ENCODE peak calls at places on chromosomes 7 and 10, in nine cellular contexts. W is HCT116; X is aorta; R is PC-3; J is CD8-positive, alpha-beta memory T cell; Y is CD4-positive, CD25-positive, alpha-beta regulatory T cell; U is tibial nerve; K is fibroblast of lung; P is body of pancreas. O is an unnamed sample.
A peak's percentile ranks its signal among the peaks of the same experiment; 100 is the strongest.

GRCh38 chr10:59872892-59873463 is 33.4 kb downstream of the CCDC6 start:
- DNase-seq in P (peak; percentile 71), K (peak; percentile 98), Y (no peak), J (no peak), X (no peak), R (no peak), U (peak; percentile 41), W (no peak), O (peak; percentile 69)

GRCh38 chr7:41255716-41256115 is 447.2 kb downstream of the INHBA start:
- DNase-seq in R (no peak), W (no peak), X (no peak), J (no peak), K (no peak), Y (no peak), U (no peak), P (no peak), O (no peak)

GRCh38 chr7:7687800-7688199 is 30.6 kb downstream of the RPA3 start:
- DNase-seq in Y (no peak), W (no peak), J (no peak), P (no peak), K (no peak), X (no peak), R (no peak), U (no peak), O (no peak)

GRCh38 chr7:51246258-51247245 is 70.1 kb downstream of the COBL start:
- DNase-seq in R (no peak), X (no peak), Y (no peak), J (no peak), W (no peak), U (no peak), K (no peak), P (no peak), O (no peak)

GRCh38 chr7:96157856-96158255 is 164.0 kb downstream of the SLC25A13 start:
- DNase-seq in J (no peak), U (no peak), W (no peak), K (no peak), P (no peak), X (no peak), Y (no peak), R (no peak), O (no peak)

GRCh38 chr10:91856637-91857036 is 52.6 kb downstream of the FGFBP3 start:
- DNase-seq in W (peak; percentile 3), R (peak; percentile 39), K (peak; percentile 21), Y (no peak), U (no peak), P (no peak), X (no peak), J (no peak), O (peak; percentile 5)

GRCh38 chr7:31811650-31812461 is 124.8 kb downstream of the PPP1R17 start:
- DNase-seq in P (no peak), R (peak; percentile 21), K (peak; percentile 50), J (no peak), Y (no peak), W (no peak), U (peak; percentile 25), X (no peak), O (peak; percentile 61)

GRCh38 chr7:15452670-15453069 is 109.1 kb downstream of the AGMO start:
- DNase-seq in X (no peak), U (no peak), J (no peak), R (no peak), W (no peak), K (no peak), P (no peak), Y (no peak), O (no peak)

GRCh38 chr7:36305226-36305625 is 84.4 kb upstream of the ANLN start:
- DNase-seq in W (no peak), U (no peak), P (no peak), K (no peak), X (no peak), Y (no peak), R (no peak), J (no peak), O (no peak)

GRCh38 chr7:87671-88070 is 104.7 kb upstream of the FAM20C start:
- DNase-seq in U (no peak), W (no peak), Y (no peak), P (no peak), J (no peak), K (no peak), X (no peak), R (no peak), O (no peak)

GRCh38 chr7:80324032-80324431 is 187.8 kb downstream of the GNAT3 start:
- DNase-seq in X (no peak), W (no peak), K (peak; percentile 15), Y (no peak), R (peak; percentile 94), U (no peak), J (no peak), P (no peak), O (peak; percentile 64)

GRCh38 chr7:34837316-34837715 is 179.3 kb downstream of the NPSR1 start:
- DNase-seq in W (no peak), X (no peak), P (no peak), R (peak; percentile 45), K (no peak), Y (no peak), U (no peak), J (no peak), O (no peak)
- H3K4me1 ChIP-seq in W (peaks cover 8% of the 10 kb centered on the region), X (no peaks in the 10 kb centered on the region), P (no peaks in the 10 kb centered on the region), R (peaks cover 20% of the 10 kb centered on the region), K (no peaks in the 10 kb centered on the region), Y (no peaks in the 10 kb centered on the region), U (no peaks in the 10 kb centered on the region), J (no peaks in the 10 kb centered on the region), O (no peaks in the 10 kb centered on the region)

GRCh38 chr10:62471718-62472117 is 97.5 kb downstream of the ZNF365 start:
- DNase-seq in R (no peak), Y (no peak), K (no peak), X (no peak), W (no peak), U (no peak), J (no peak), P (no peak), O (no peak)
- H3K4me1 ChIP-seq in R (no peaks in the 10 kb centered on the region), Y (no peaks in the 10 kb centered on the region), K (no peaks in the 10 kb centered on the region), X (no peaks in the 10 kb centered on the region), W (no peaks in the 10 kb centered on the region), U (no peaks in the 10 kb centered on the region), J (no peaks in the 10 kb centered on the region), P (no peaks in the 10 kb centered on the region), O (no peaks in the 10 kb centered on the region)

GRCh38 chr10:13528875-13529713 is at the start of gene BEND7:
- DNase-seq in R (peak; percentile 16), U (no peak), P (peak; percentile 48), Y (no peak), K (no peak), W (no peak), X (peak; percentile 81), J (no peak), O (peak; percentile 27)

GRCh38 chr10:13526952-13527863 is 1.6 kb downstream of the BEND7 start:
- DNase-seq in K (peak; percentile 8), U (no peak), R (peak; percentile 34), P (no peak), W (peak; percentile 29), Y (no peak), J (no peak), X (no peak), O (peak; percentile 90)

GRCh38 chr10:13528138-13528874 is 508 bp downstream of the BEND7 start:
- DNase-seq in U (no peak), K (no peak), J (no peak), Y (no peak), P (peak; percentile 38), R (no peak), X (no peak), W (no peak), O (peak; percentile 52)

GRCh38 chr10:13527864-13528137 is 1.0 kb downstream of the BEND7 start:
- DNase-seq in P (no peak), K (no peak), R (no peak), Y (no peak), U (no peak), J (no peak), X (no peak), W (no peak), O (peak; percentile 16)

DNA sequence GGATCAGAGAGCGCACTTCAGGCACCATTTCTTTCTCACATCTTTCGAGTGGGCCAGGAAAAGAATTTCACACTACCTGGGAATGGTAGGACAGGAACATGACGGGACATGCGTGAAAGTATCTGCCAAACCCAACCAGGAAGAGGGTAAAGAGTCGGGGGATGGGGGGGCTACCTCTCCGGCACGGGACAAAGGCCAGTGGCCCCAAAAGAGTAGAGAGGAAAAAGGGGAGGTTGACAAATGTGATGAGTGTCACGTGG is 830 bp upstream of the BEND7 start:
- DNase-seq in R (no peak), Y (no peak), K (no peak), P (no peak), U (no peak), X (no peak), W (no peak), J (no peak), O (no peak)
- H3K4me1 ChIP-seq in R (peaks cover 2% of the 10 kb centered on the region), Y (peaks cover 3% of the 10 kb centered on the region), K (peaks cover 2% of the 10 kb centered on the region), P (peaks cover 27% of the 10 kb centered on the region), U (peaks cover 5% of the 10 kb centered on the region), X (no peaks in the 10 kb centered on the region), W (peaks cover 22% of the 10 kb centered on the region), J (peaks cover 5% of the 10 kb centered on the region), O (peaks cover 2% of the 10 kb centered on the region)

DNA sequence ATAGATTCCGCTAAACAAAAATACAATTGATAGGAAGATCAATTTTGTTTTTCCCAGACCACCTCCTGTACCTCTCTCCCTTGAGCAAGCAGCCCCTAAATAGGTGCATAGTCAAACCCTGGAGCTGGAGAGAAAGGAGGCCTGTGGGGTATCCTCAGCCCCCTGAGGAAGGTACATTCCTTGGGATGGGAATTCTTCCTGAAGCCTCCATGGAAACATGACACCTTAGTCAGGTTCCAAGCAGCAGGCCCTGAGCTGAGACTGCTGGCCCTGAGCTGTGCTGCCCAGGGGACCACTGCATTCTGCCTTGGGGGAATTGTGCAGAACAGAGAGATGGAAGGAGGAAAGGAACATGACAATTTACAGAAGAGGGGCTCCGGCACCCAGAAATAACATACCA is 7.4 kb downstream of the HNRNPF start:
- DNase-seq in R (no peak), K (no peak), W (no peak), X (no peak), Y (no peak), P (no peak), J (no peak), U (no peak), O (no peak)
- H3K4me1 ChIP-seq in R (peaks cover 72% of the 10 kb centered on the region), K (peaks cover 16% of the 10 kb centered on the region), W (peaks cover 75% of the 10 kb centered on the region), X (peaks cover 6% of the 10 kb centered on the region), Y (peaks cover 88% of the 10 kb centered on the region), P (peaks cover 85% of the 10 kb centered on the region), J (peaks cover 83% of the 10 kb centered on the region), U (peaks cover 57% of the 10 kb centered on the region), O (peaks cover 13% of the 10 kb centered on the region)

GRCh38 chr10:89471110-89471814 is 56.9 kb downstream of the IFIT5 start:
- DNase-seq in R (no peak), K (peak; percentile 83), Y (no peak), P (no peak), J (no peak), U (no peak), X (no peak), W (no peak), O (no peak)
- H3K4me1 ChIP-seq in R (peaks cover 24% of the 10 kb centered on the region), K (peaks cover 3% of the 10 kb centered on the region), Y (no peaks in the 10 kb centered on the region), P (peaks cover 70% of the 10 kb centered on the region), J (no peaks in the 10 kb centered on the region), U (peaks cover 19% of the 10 kb centered on the region), X (no peaks in the 10 kb centered on the region), W (peaks cover 19% of the 10 kb centered on the region), O (peaks cover 5% of the 10 kb centered on the region)

DNA sequence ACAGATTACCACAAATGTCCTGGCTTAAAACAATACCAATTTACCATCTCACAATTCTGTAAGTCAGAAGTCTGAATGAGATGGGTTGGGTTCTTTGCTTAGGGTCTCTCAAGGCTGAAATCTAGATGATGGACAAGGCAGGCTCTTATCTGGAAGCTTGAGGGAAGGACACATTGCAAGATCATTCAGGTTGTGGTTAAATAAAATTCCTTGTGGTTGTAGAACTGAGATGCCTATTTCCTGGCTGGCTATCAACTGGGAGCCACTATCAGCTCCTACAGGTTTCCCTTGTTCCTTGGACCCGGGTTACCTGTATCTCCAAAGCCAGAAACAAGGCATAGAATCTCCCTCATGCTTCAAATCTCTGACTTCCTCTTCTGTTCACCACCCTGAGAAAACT is 148.4 kb downstream of the MDFIC start:
- DNase-seq in J (no peak), K (no peak), R (no peak), X (no peak), P (no peak), Y (no peak), U (no peak), W (no peak), O (no peak)
- H3K4me1 ChIP-seq in J (no peaks in the 10 kb centered on the region), K (no peaks in the 10 kb centered on the region), R (no peaks in the 10 kb centered on the region), X (no peaks in the 10 kb centered on the region), P (no peaks in the 10 kb centered on the region), Y (no peaks in the 10 kb centered on the region), U (no peaks in the 10 kb centered on the region), W (no peaks in the 10 kb centered on the region), O (no peaks in the 10 kb centered on the region)